ENCODE peak calls at places on chromosomes 3 and 15, in six cellular contexts. H is myocyte; E is Caki2; F is lung; N is activated CD8-positive, alpha-beta memory T cell treated with anti-CD3 and anti-CD28 coated beads for 48 hours; L is stimulated activated naive CD8-positive, alpha-beta T cell treated with anti-CD3 and anti-CD28 coated beads, Interleukin-15, Interleukin-2, amounts not matched to agents 100 U/mL and 50 U/mL, for 24 hours. G is an unnamed sample.

GRCh38 chr3:156751461-156752025 is 74.6 kb upstream of the LEKR1 start:
- DNase-seq in H (peak; percentile 96), E (no peak), F (no peak), N (no peak), L (no peak), G (peak; percentile 81)

GRCh38 chr3:55094691-55095090 is 166.8 kb upstream of the LRTM1 start:
- DNase-seq in H (no peak), E (no peak), F (no peak), N (no peak), L (no peak), G (no peak)

GRCh38 chr3:69649713-69650419 is 89.4 kb upstream of the MITF start:
- DNase-seq in H (no peak), E (no peak), F (no peak), N (no peak), L (no peak), G (no peak)

GRCh38 chr3:36434682-36435426 is 54.5 kb downstream of the STAC start:
- DNase-seq in H (no peak), E (peak; percentile 3), F (no peak), N (no peak), L (no peak), G (peak; percentile 17)

GRCh38 chr15:67094001-67094826 is 28.8 kb downstream of the SMAD3 start:
- DNase-seq in H (no peak), E (no peak), F (no peak), N (no peak), L (no peak), G (no peak)

GRCh38 chr3:184361532-184361931 is at the start of the genes CLCN2 and POLR2H:
- DNase-seq in H (peak; percentile 69), E (peak; percentile 78), F (no peak), N (peak; percentile 51), L (peak; percentile 68), G (no peak)

GRCh38 chr15:68210821-68211655 is 5.9 kb upstream of the CALML4 start:
- DNase-seq in H (peak; percentile 72), E (no peak), F (peak; percentile 47), N (peak; percentile 34), L (peak; percentile 72), G (peak; percentile 8)

GRCh38 chr15:69623521-69624513 is 171.2 kb downstream of the RPLP1 start:
- DNase-seq in H (no peak), E (no peak), F (peak; percentile 9), N (no peak), L (no peak), G (no peak)

GRCh38 chr3:167487556-167487955 is 13.7 kb upstream of the SERPINI2 start:
- DNase-seq in H (no peak), E (no peak), F (no peak), N (no peak), L (no peak), G (no peak)

GRCh38 chr3:159824341-159824740 is 164.3 kb upstream of the IL12A start:
- DNase-seq in H (peak; percentile 90), E (peak; percentile 93), F (no peak), N (no peak), L (no peak), G (peak; percentile 76)

GRCh38 chr3:12194209-12194608 is 35.5 kb upstream of the TIMP4 start:
- DNase-seq in H (peak; percentile 47), E (peak; percentile 55), F (no peak), N (no peak), L (no peak), G (peak; percentile 97)

GRCh38 chr15:75884041-75884440 is 19.6 kb upstream of the FBXO22 start:
- DNase-seq in H (no peak), E (no peak), F (no peak), N (no peak), L (no peak), G (no peak)

GRCh38 chr3:188153498-188153948 is 434 bp upstream of the LPP start:
- DNase-seq in H (peak; percentile 88), E (peak; percentile 88), F (peak; percentile 83), N (no peak), L (peak; percentile 57), G (peak; percentile 93)